ENCODE peak calls at places on chromosome 5, in ten cellular contexts. V is ACHN; R is kidney; P is neural progenitor cell; F is stimulated activated CD4-positive, alpha-beta T cell treated with anti-CD3 and anti-CD28 coated beads, Interleukin-1b, Interleukin-23, amount 100 ng/mL, for 24 hours; J is activated CD4-positive, alpha-beta T cell treated with anti-CD3 and anti-CD28 coated beads, Interleukin-2, amount 50 U/mL, for 1 hour; O is COR-L47; Y is activated naive CD4-positive, alpha-beta T cell; S is GM12878; D is BJ. T is an unnamed sample.

GRCh38 chr5:87751801-87752200 is 339.1 kb upstream of the CCNH start:
- DNase-seq in S (no peak), R (no peak), D (no peak), F (no peak), Y (no peak), P (no peak), J (no peak), O (no peak), V (no peak), T (no peak)

GRCh38 chr5:174837919-174838902 is 113.8 kb downstream of the MSX2 start:
- DNase-seq in J (no peak), P (peak; percentile 60), R (no peak), D (peak; percentile 93), F (no peak), S (no peak), Y (no peak), V (no peak), O (peak; percentile 11), T (no peak)

GRCh38 chr5:66230551-66230950 is 86.5 kb downstream of the SREK1 start:
- DNase-seq in Y (no peak), F (no peak), J (no peak), S (no peak), O (no peak), D (no peak), V (no peak), P (no peak), R (no peak), T (no peak)

GRCh38 chr5:143679777-143680176 is 132.2 kb upstream of the HMHB1 start:
- DNase-seq in O (no peak), Y (no peak), V (no peak), D (no peak), F (no peak), S (no peak), P (no peak), J (no peak), R (no peak), T (no peak)

GRCh38 chr5:179879690-179880010 is 21.0 kb upstream of the MRNIP start:
- DNase-seq in P (no peak), J (no peak), Y (no peak), V (no peak), R (no peak), D (no peak), S (no peak), F (no peak), O (no peak), T (no peak)

GRCh38 chr5:142213077-142213476 is 104.5 kb downstream of the NDFIP1 start:
- DNase-seq in Y (no peak), P (no peak), J (no peak), D (no peak), S (no peak), R (no peak), O (no peak), F (no peak), V (no peak), T (no peak)

GRCh38 chr5:57948091-57948490 is 465.5 kb upstream of the ACTBL2 start:
- DNase-seq in Y (no peak), P (no peak), S (no peak), V (no peak), D (no peak), J (no peak), F (no peak), R (no peak), O (no peak), T (no peak)

GRCh38 chr5:17398439-17398838 is 99.6 kb upstream of the TAF11L2 start:
- DNase-seq in O (no peak), J (no peak), V (peak; percentile 41), R (no peak), F (no peak), S (no peak), P (no peak), D (peak; percentile 38), Y (no peak), T (no peak)

GRCh38 chr5:17219006-17219422 is 1.6 kb downstream of the BASP1 start:
- DNase-seq in V (peak; percentile 32), Y (no peak), J (no peak), S (no peak), P (peak; percentile 86), F (no peak), O (peak; percentile 82), D (no peak), R (no peak), T (no peak)

GRCh38 chr5:142748568-142749249 is 21.5 kb upstream of the ARHGAP26 start:
- DNase-seq in O (no peak), P (peak; percentile 73), J (peak; percentile 47), D (no peak), Y (no peak), V (peak; percentile 60), R (no peak), F (peak; percentile 16), S (no peak), T (no peak)

GRCh38 chr5:163880307-163880706 is 374.9 kb downstream of the MAT2B start:
- DNase-seq in Y (no peak), O (no peak), F (no peak), J (no peak), V (no peak), S (no peak), P (no peak), D (peak; percentile 6), R (no peak), T (no peak)

GRCh38 chr5:23461576-23461975 is 45.8 kb upstream of the PRDM9 start:
- DNase-seq in Y (no peak), F (no peak), V (no peak), R (no peak), O (no peak), J (no peak), P (no peak), S (no peak), D (no peak), T (no peak)

GRCh38 chr5:56183507-56183906 is 49.6 kb downstream of the ANKRD55 start:
- DNase-seq in V (peak; percentile 92), P (no peak), J (no peak), S (no peak), D (peak; percentile 64), Y (no peak), R (no peak), O (no peak), F (no peak), T (no peak)

GRCh38 chr5:162444129-162444762 is 376.7 kb downstream of the GABRG2 start:
- DNase-seq in Y (no peak), D (no peak), V (no peak), P (no peak), F (no peak), O (no peak), S (no peak), J (no peak), R (no peak), T (no peak)

GRCh38 chr5:113608113-113608551 is 94.6 kb downstream of the YTHDC2 start:
- DNase-seq in S (no peak), R (no peak), P (no peak), Y (no peak), F (no peak), V (no peak), O (no peak), J (no peak), D (no peak), T (no peak)

GRCh38 chr5:2981035-2981434 is 229.6 kb upstream of the IRX2 start:
- DNase-seq in R (no peak), F (no peak), V (no peak), J (no peak), S (no peak), P (no peak), O (no peak), D (no peak), Y (no peak), T (no peak)

GRCh38 chr5:78568212-78568611 is 80.4 kb downstream of the LHFPL2 start:
- DNase-seq in O (no peak), F (no peak), S (no peak), D (no peak), Y (no peak), V (no peak), J (no peak), R (no peak), P (no peak), T (no peak)

GRCh38 chr5:154962494-154962893 is 21.6 kb downstream of the MRPL22 start:
- DNase-seq in J (no peak), P (no peak), Y (no peak), R (no peak), V (peak; percentile 37), S (no peak), D (no peak), O (no peak), F (no peak), T (no peak)

GRCh38 chr5:157282150-157282549 is 16.2 kb downstream of the CYFIP2 start:
- DNase-seq in S (no peak), Y (no peak), F (no peak), J (no peak), O (no peak), P (no peak), R (no peak), D (no peak), V (no peak), T (no peak)

GRCh38 chr5:137997726-137998213 is 35.1 kb downstream of the FAM13B start:
- DNase-seq in R (no peak), V (peak; percentile 41), D (no peak), O (no peak), S (peak; percentile 64), P (no peak), F (no peak), Y (no peak), J (no peak), T (no peak)